ENCODE peak calls at places on chromosome 13, in four cellular contexts. X is fibroblast of lung; U is CD4-positive, alpha-beta memory T cell; E is uterus. C is an unnamed sample.

GRCh38 chr13:50884270-50884669 is 25.3 kb upstream of the RNASEH2B start:
- DNase-seq in X (no peak), U (no peak), E (no peak), C (no peak)

GRCh38 chr13:111505175-111505777 is 184.8 kb downstream of the TEX29 start:
- DNase-seq in X (no peak), U (no peak), E (no peak), C (peak; percentile 41)

GRCh38 chr13:106919093-106919492 is 351.2 kb upstream of the ARGLU1 start:
- DNase-seq in X (no peak), U (no peak), E (no peak), C (no peak)

GRCh38 chr13:41465215-41465907 is 8.0 kb downstream of the RGCC start:
- DNase-seq in X (peak; percentile 81), U (peak; percentile 96), E (no peak), C (no peak)

GRCh38 chr13:50509771-50510441 is 333.6 kb downstream of the DLEU7 start:
- DNase-seq in X (no peak), U (no peak), E (no peak), C (no peak)

GRCh38 chr13:32472194-32472621 is 44.3 kb upstream of the N4BP2L1 start:
- DNase-seq in X (peak; percentile 19), U (no peak), E (no peak), C (no peak)

GRCh38 chr13:91726666-91727065 is 328.2 kb downstream of the GPC5 start:
- DNase-seq in X (no peak), U (no peak), E (no peak), C (no peak)

GRCh38 chr13:113047587-113047986 is 58.0 kb upstream of the F7 start:
- DNase-seq in X (no peak), U (no peak), E (no peak), C (no peak)

GRCh38 chr13:51577690-51578089 is 6.6 kb upstream of the WDFY2 start:
- DNase-seq in X (no peak), U (no peak), E (no peak), C (no peak)

GRCh38 chr13:75787249-75787940 is 151.3 kb downstream of the LMO7 start:
- DNase-seq in X (no peak), U (no peak), E (no peak), C (peak; percentile 27)

GRCh38 chr13:24146961-24147569 is 13.5 kb upstream of the SPATA13 start:
- DNase-seq in X (no peak), U (no peak), E (no peak), C (no peak)

GRCh38 chr13:89541091-89542030 is 1806.1 kb upstream of the MIR17HG start:
- DNase-seq in X (no peak), U (no peak), E (no peak), C (no peak)

GRCh38 chr13:93625536-93625935 is 398.9 kb downstream of the GPC6 start:
- DNase-seq in X (peak; percentile 42), U (no peak), E (no peak), C (no peak)

GRCh38 chr13:42174344-42175162 is 97.4 kb upstream of the AKAP11 start:
- DNase-seq in X (peak; percentile 26), U (no peak), E (no peak), C (peak; percentile 34)

GRCh38 chr13:33217256-33217655 is 68.3 kb downstream of the STARD13 start:
- DNase-seq in X (no peak), U (no peak), E (no peak), C (no peak)

GRCh38 chr13:36526897-36527296 is 94.6 kb downstream of the CCNA1 start:
- DNase-seq in X (no peak), U (no peak), E (no peak), C (no peak)

GRCh38 chr13:36377822-36378480 is 31.8 kb upstream of the SPART start:
- DNase-seq in X (peak; percentile 58), U (no peak), E (no peak), C (no peak)

GRCh38 chr13:31168736-31169135 is 7.0 kb upstream of the HSPH1 start:
- DNase-seq in X (no peak), U (no peak), E (no peak), C (no peak)
- H3K4me1 ChIP-seq in X (no peaks in the 10 kb centered on the region), U (no peaks in the 10 kb centered on the region), E (no peaks in the 10 kb centered on the region), C (peaks cover 22% of the 10 kb centered on the region)

GRCh38 chr13:79723462-79724116 is 242.6 kb downstream of the NDFIP2 start:
- DNase-seq in X (no peak), U (no peak), E (no peak), C (no peak)

GRCh38 chr13:79725841-79726240 is 244.9 kb downstream of the NDFIP2 start:
- DNase-seq in X (no peak), U (no peak), E (no peak), C (no peak)

GRCh38 chr13:79722885-79723445 is 242.0 kb downstream of the NDFIP2 start:
- DNase-seq in X (no peak), U (no peak), E (no peak), C (no peak)

GRCh38 chr13:79724348-79725103 is 243.6 kb downstream of the NDFIP2 start:
- DNase-seq in X (no peak), U (no peak), E (no peak), C (no peak)
- H3K4me3 ChIP-seq in X (no peak overlapping the region), U (no peak overlapping the region), E (no peak overlapping the region), C (no peak overlapping the region)

GRCh38 chr13:110374644-110375370 is 67.7 kb downstream of the COL4A2 start:
- DNase-seq in X (no peak), U (no peak), E (peak; percentile 13), C (no peak)
- H3K4me1 ChIP-seq in X (peaks cover 13% of the 10 kb centered on the region), U (no peaks in the 10 kb centered on the region), E (peaks cover 19% of the 10 kb centered on the region), C (peaks cover 35% of the 10 kb centered on the region)

GRCh38 chr13:40368123-40368891 is 298.1 kb downstream of the FOXO1 start:
- DNase-seq in X (no peak), U (no peak), E (no peak), C (no peak)
- H3K4me3 ChIP-seq in X (no peak overlapping the region), U (no peak overlapping the region), E (no peak overlapping the region), C (no peak overlapping the region)

GRCh38 chr13:99218545-99218944 is 17.9 kb downstream of the UBAC2 start:
- DNase-seq in X (no peak), U (no peak), E (no peak), C (no peak)

GRCh38 chr13:99218969-99219368 is 18.3 kb downstream of the UBAC2 start:
- DNase-seq in X (no peak), U (peak; percentile 88), E (no peak), C (peak; percentile 55)

GRCh38 chr13:99220199-99220931 is 19.7 kb downstream of the UBAC2 start:
- DNase-seq in X (no peak), U (peak; percentile 63), E (no peak), C (no peak)

GRCh38 chr13:99224019-99224418 is 23.4 kb downstream of the UBAC2 start:
- DNase-seq in X (no peak), U (peak; percentile 48), E (no peak), C (no peak)

DNA sequence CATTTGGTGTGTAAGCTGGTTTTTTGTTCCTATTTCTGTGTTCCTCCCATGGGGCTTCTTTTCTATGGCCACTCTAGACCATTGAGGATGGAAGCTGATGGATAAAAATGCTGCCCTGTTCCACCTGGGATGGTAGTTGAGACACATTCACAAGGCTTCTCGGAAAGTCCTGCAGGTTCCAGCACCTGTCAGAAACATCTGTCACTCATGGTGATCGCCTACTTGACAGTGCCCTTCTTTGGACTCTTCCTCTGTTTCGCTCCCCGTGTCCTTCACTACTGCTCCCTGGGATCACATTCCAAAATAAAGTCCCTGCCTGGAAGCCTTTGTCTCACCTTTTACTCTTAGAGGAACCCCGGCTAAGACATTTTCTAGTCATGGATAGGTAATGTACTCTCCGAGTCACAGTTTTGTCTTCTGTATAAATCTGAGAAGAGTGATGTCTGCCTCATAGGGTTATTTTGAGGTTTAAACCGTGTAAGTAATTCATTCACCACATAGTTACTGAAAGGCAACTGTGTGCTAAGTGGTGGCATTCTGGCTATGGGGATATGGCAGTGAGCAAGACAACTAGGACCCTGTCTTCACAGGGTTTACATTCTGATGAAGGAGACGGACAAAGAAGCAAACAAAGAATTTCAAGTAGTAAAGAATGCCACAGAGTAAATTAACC is 21.0 kb downstream of the UBAC2 start:
- DNase-seq in X (no peak), U (no peak), E (no peak), C (no peak)
- H3K4me1 ChIP-seq in X (no peaks in the 10 kb centered on the region), U (peaks cover 98% of the 10 kb centered on the region), E (no peaks in the 10 kb centered on the region), C (no peaks in the 10 kb centered on the region)

GRCh38 chr13:25977671-25978070 is 74.1 kb downstream of the SHISA2 start:
- DNase-seq in X (no peak), U (no peak), E (no peak), C (no peak)
- H3K4me3 ChIP-seq in X (no peak overlapping the region), U (no peak overlapping the region), E (no peak overlapping the region), C (no peak overlapping the region)